ENCODE peak calls at places on chromosome 12, in five cellular contexts. One of them, this sample, is unnamed.

GRCh38 chr12:121801601-121802484 is 2.0 kb upstream of the SETD1B start:
- DNase-seq in GM12892: no peak
- DNase-seq in SK-N-SH: no peak
- DNase-seq in K562: no peak
- DNase-seq in H1: no peak
- DNase-seq in this sample: no peak

GRCh38 chr12:83224012-83224411 is 537.3 kb downstream of the TMTC2 start:
- DNase-seq in K562: no peak
- DNase-seq in SK-N-SH: no peak
- DNase-seq in H1: no peak
- DNase-seq in GM12892: no peak
- DNase-seq in this sample: no peak

GRCh38 chr12:91219511-91219910 is 36.9 kb upstream of the DCN start:
- DNase-seq in GM12892: no peak
- DNase-seq in SK-N-SH: no peak
- DNase-seq in K562: no peak
- DNase-seq in H1: no peak
- DNase-seq in this sample: no peak

GRCh38 chr12:20798561-20798960 is 11.9 kb upstream of the SLCO1B3 start:
- DNase-seq in SK-N-SH: peak
- DNase-seq in GM12892: no peak
- DNase-seq in K562: no peak
- DNase-seq in H1: no peak
- DNase-seq in this sample: no peak

GRCh38 chr12:51788876-51789275 is 59.6 kb downstream of the FIGNL2 start:
- DNase-seq in H1: no peak
- DNase-seq in SK-N-SH: no peak
- DNase-seq in K562: no peak
- DNase-seq in GM12892: no peak
- DNase-seq in this sample: no peak

GRCh38 chr12:128109636-128110035 is 157.3 kb upstream of the TMEM132C start:
- DNase-seq in SK-N-SH: no peak
- DNase-seq in H1: no peak
- DNase-seq in K562: no peak
- DNase-seq in GM12892: no peak
- DNase-seq in this sample: no peak

GRCh38 chr12:89690925-89691324 is 17.7 kb downstream of the ATP2B1 start:
- DNase-seq in K562: no peak
- DNase-seq in SK-N-SH: no peak
- DNase-seq in H1: no peak
- DNase-seq in GM12892: no peak
- DNase-seq in this sample: no peak

GRCh38 chr12:2052861-2053674 is at the start of gene CACNA1C:
- DNase-seq in H1: peak
- DNase-seq in SK-N-SH: peak
- DNase-seq in GM12892: no peak
- DNase-seq in K562: no peak
- DNase-seq in this sample: no peak

GRCh38 chr12:49796606-49797451 is 31.4 kb downstream of the NCKAP5L start:
- DNase-seq in H1: no peak
- DNase-seq in K562: peak
- DNase-seq in SK-N-SH: no peak
- DNase-seq in GM12892: no peak
- DNase-seq in this sample: no peak

GRCh38 chr12:79444089-79444488 is 246.7 kb downstream of the PAWR start:
- DNase-seq in GM12892: no peak
- DNase-seq in SK-N-SH: no peak
- DNase-seq in K562: no peak
- DNase-seq in H1: no peak
- DNase-seq in this sample: no peak

GRCh38 chr12:49922349-49923034 is 18.8 kb upstream of the FAIM2 start:
- DNase-seq in SK-N-SH: no peak
- DNase-seq in H1: no peak
- DNase-seq in GM12892: no peak
- DNase-seq in K562: no peak
- DNase-seq in this sample: no peak

GRCh38 chr12:93573552-93574223 is 1.2 kb downstream of the SOCS2 start:
- DNase-seq in H1: no peak
- DNase-seq in GM12892: no peak
- DNase-seq in SK-N-SH: no peak
- DNase-seq in K562: no peak
- DNase-seq in this sample: no peak

GRCh38 chr12:80837342-80837978 is 100.3 kb downstream of the LIN7A start:
- DNase-seq in GM12892: no peak
- DNase-seq in K562: peak
- DNase-seq in H1: no peak
- DNase-seq in SK-N-SH: peak
- DNase-seq in this sample: no peak

GRCh38 chr12:4621511-4621910 is 27.3 kb downstream of the AKAP3 start:
- DNase-seq in SK-N-SH: no peak
- DNase-seq in H1: no peak
- DNase-seq in GM12892: no peak
- DNase-seq in K562: no peak
- DNase-seq in this sample: no peak

GRCh38 chr12:89256060-89256459 is 96.2 kb downstream of the DUSP6 start:
- DNase-seq in GM12892: no peak
- DNase-seq in K562: no peak
- DNase-seq in SK-N-SH: no peak
- DNase-seq in H1: no peak
- DNase-seq in this sample: no peak

GRCh38 chr12:93638095-93638494 is 39.1 kb upstream of the CRADD start:
- DNase-seq in SK-N-SH: no peak
- DNase-seq in K562: no peak
- DNase-seq in H1: no peak
- DNase-seq in GM12892: no peak
- DNase-seq in this sample: no peak

GRCh38 chr12:16435875-16436554 is 88.6 kb downstream of the MGST1 start:
- DNase-seq in K562: no peak
- DNase-seq in GM12892: no peak
- DNase-seq in SK-N-SH: no peak
- DNase-seq in H1: no peak
- DNase-seq in this sample: no peak

GRCh38 chr12:22256076-22256475 is 78.4 kb downstream of the ST8SIA1 start:
- DNase-seq in SK-N-SH: no peak
- DNase-seq in GM12892: no peak
- DNase-seq in H1: no peak
- DNase-seq in K562: no peak
- DNase-seq in this sample: no peak

GRCh38 chr12:795305-795704 is 42.9 kb downstream of the WNK1 start:
- DNase-seq in H1: no peak
- DNase-seq in K562: no peak
- DNase-seq in SK-N-SH: no peak
- DNase-seq in GM12892: no peak
- DNase-seq in this sample: no peak

GRCh38 chr12:98758331-98758730 is 113.2 kb downstream of the APAF1 start:
- DNase-seq in SK-N-SH: no peak
- DNase-seq in K562: no peak
- DNase-seq in H1: no peak
- DNase-seq in GM12892: no peak
- DNase-seq in this sample: no peak

DNA sequence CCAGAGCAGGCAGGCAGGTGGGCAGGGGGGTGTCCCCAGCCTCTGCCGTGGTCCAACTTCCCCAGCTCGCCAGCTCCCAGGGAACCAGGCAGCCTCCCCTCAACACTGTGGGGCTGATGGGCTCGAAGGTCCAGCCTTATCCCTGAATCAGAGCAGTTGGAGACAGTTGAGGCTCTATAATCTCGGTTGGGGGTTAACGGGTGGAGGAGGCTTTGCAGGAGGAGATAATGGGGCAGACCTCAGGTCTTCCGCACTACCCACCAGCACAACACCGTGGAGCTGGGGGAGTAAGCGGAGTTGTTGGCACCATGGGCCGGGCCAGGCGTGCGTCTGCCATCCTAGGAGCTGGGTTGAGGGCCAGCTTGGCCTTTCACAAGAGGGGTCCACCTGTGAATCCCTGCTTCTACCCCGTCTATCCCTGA is 13.9 kb upstream of the HDAC7 start:
- DNase-seq in GM12892: no peak
- DNase-seq in SK-N-SH: no peak
- DNase-seq in K562: no peak
- DNase-seq in H1: no peak
- DNase-seq in this sample: no peak
- TF ChIP-seq TAF1 in GM12892: no peak
- TF ChIP-seq TAF1 in SK-N-SH: no peak
- TF ChIP-seq TAF1 in K562: no peak
- TF ChIP-seq TAF1 in H1: no peak
- TF ChIP-seq TAF1 in this sample: no peak

GRCh38 chr12:62211510-62211909 is 48.7 kb upstream of the USP15 start:
- DNase-seq in K562: no peak
- DNase-seq in SK-N-SH: no peak
- DNase-seq in H1: no peak
- DNase-seq in GM12892: no peak
- DNase-seq in this sample: no peak

GRCh38 chr12:62210422-62210821 is 49.8 kb upstream of the USP15 start:
- DNase-seq in GM12892: no peak
- DNase-seq in SK-N-SH: peak
- DNase-seq in K562: peak
- DNase-seq in H1: no peak
- DNase-seq in this sample: no peak

GRCh38 chr12:62215506-62215905 is 44.7 kb upstream of the USP15 start:
- DNase-seq in K562: no peak
- DNase-seq in H1: no peak
- DNase-seq in GM12892: no peak
- DNase-seq in SK-N-SH: no peak
- DNase-seq in this sample: no peak

GRCh38 chr12:62217466-62218194 is 42.6 kb upstream of the USP15 start:
- DNase-seq in SK-N-SH: no peak
- DNase-seq in GM12892: no peak
- DNase-seq in K562: no peak
- DNase-seq in H1: no peak
- DNase-seq in this sample: no peak

GRCh38 chr12:62214847-62215246 is 45.4 kb upstream of the USP15 start:
- DNase-seq in SK-N-SH: no peak
- DNase-seq in H1: no peak
- DNase-seq in GM12892: no peak
- DNase-seq in K562: no peak
- DNase-seq in this sample: no peak
- TF ChIP-seq TAF1 in SK-N-SH: no peak
- TF ChIP-seq TAF1 in H1: no peak
- TF ChIP-seq TAF1 in GM12892: no peak
- TF ChIP-seq TAF1 in K562: no peak
- TF ChIP-seq TAF1 in this sample: no peak

GRCh38 chr12:95637471-95638155 is 86.3 kb upstream of the USP44 start:
- DNase-seq in H1: no peak
- DNase-seq in K562: no peak
- DNase-seq in SK-N-SH: no peak
- DNase-seq in GM12892: no peak
- DNase-seq in this sample: no peak

GRCh38 chr12:95633049-95633545 is 81.8 kb upstream of the USP44 start:
- DNase-seq in K562: no peak
- DNase-seq in GM12892: no peak
- DNase-seq in H1: no peak
- DNase-seq in SK-N-SH: no peak
- DNase-seq in this sample: no peak

GRCh38 chr12:95633671-95634465 is 82.6 kb upstream of the USP44 start:
- DNase-seq in H1: no peak
- DNase-seq in K562: no peak
- DNase-seq in GM12892: no peak
- DNase-seq in SK-N-SH: no peak
- DNase-seq in this sample: no peak

GRCh38 chr12:95637010-95637409 is 85.7 kb upstream of the USP44 start:
- DNase-seq in K562: no peak
- DNase-seq in H1: no peak
- DNase-seq in SK-N-SH: no peak
- DNase-seq in GM12892: no peak
- DNase-seq in this sample: no peak

DNA sequence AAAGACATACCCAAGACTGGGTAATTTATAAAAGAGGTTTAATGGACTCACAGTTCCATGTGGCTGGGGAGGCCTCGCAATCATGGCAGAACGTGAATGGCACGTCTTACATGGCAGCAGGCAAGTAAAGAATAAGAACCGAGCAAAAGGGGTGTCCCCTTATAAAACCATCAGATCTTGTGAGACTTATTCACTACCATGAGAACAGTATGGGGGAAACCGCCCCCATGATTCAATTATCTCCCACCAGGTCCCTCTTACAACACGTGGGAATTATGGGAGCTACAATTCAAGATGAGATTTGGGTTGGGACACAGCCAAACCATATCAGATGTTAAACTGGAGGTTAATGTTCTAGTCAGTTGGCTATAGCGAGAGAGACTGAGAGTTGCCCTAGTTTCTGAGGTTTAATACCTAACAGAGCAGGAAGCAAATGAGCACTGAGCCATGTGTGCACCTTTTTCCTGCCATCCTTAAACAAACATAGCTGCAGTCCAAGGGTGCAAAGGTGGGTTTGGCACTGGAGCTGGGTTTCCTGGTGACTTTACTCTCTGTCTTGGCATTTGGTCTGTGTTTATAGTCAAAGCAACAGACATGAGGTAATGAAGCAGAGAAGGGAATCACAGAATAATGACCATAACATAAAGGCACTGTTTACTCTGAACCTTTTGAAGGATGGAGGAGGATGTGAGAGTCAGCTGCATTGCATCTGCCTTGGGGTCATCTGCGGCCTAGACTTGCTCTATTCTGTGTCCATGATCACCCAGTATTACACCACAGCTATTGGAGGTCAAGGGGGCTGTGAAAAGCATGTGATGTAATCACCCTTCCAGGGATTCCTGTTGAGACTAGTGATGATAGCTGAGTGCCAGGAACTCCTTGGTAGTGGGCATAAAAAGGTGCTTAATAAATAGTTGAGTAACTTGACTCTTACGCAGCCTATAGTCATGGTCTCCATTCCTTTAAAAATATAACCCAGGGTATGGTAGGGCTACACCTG is 83.6 kb upstream of the USP44 start:
- DNase-seq in GM12892: no peak
- DNase-seq in H1: no peak
- DNase-seq in K562: no peak
- DNase-seq in SK-N-SH: no peak
- DNase-seq in this sample: no peak
- TF ChIP-seq TAF1 in GM12892: no peak
- TF ChIP-seq TAF1 in H1: no peak
- TF ChIP-seq TAF1 in K562: no peak
- TF ChIP-seq TAF1 in SK-N-SH: no peak
- TF ChIP-seq TAF1 in this sample: no peak

DNA sequence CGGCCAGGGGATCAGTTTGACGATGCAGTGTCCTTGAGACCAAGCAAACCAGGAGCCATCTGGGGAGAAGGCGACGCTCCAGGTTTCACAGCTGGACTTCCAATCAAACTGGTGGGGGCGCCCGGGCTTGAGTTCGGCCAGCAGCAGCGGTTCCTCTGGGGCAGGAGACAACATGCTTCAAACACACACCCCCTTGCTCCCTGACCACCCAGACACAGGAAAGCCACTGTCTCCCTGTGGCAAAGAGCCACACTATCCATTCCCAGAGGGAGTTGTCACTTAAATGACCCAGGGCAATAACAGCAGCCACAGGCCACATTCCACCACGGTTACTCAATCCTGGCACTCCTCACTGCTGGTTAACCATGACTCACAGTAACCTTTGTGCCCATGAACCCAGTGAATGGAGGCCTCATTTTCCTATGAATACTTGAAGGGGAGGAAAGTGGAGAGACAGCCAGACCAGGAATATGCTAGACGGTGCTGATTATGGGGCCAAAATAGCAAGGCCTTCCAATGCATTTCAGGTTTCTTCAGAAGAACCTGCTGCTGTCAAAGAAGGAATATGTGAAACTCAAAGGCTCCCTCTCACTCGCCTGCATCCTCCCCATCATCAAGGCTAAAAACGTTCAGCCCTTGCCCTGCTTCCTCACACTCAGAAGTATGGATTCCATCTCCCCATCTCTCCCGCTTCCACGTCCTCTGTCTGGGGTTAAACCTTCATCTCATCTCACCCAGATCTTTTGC is 8.5 kb downstream of the WSB2 start:
- DNase-seq in H1: no peak
- DNase-seq in K562: no peak
- DNase-seq in SK-N-SH: no peak
- DNase-seq in GM12892: no peak
- DNase-seq in this sample: no peak
- TF ChIP-seq TAF1 in H1: no peak
- TF ChIP-seq TAF1 in K562: no peak
- TF ChIP-seq TAF1 in SK-N-SH: peak
- TF ChIP-seq TAF1 in GM12892: no peak
- TF ChIP-seq TAF1 in this sample: no peak